ENCODE peak calls at places on chromosomes 7 and 10, in eight cellular contexts. One of them, this sample, is unnamed.
A peak's percentile ranks its signal among the peaks of the same experiment; 100 is the strongest.

GRCh38 chr10:30182191-30183075 is 123.0 kb upstream of the JCAD start:
- DNase-seq in hepatocyte: peak; percentile 81
- DNase-seq in pancreas: no peak
- DNase-seq in OCI-LY7: no peak
- DNase-seq in SJSA1: peak; percentile 97
- DNase-seq in sigmoid colon: no peak
- DNase-seq in heart left ventricle: peak; percentile 27
- DNase-seq in cardiac muscle cell: peak; percentile 15
- DNase-seq in this sample: no peak

GRCh38 chr10:112739219-112739969 is 210.7 kb upstream of the TCF7L2 start:
- DNase-seq in hepatocyte: peak; percentile 52
- DNase-seq in pancreas: no peak
- DNase-seq in OCI-LY7: no peak
- DNase-seq in SJSA1: no peak
- DNase-seq in sigmoid colon: no peak
- DNase-seq in heart left ventricle: no peak
- DNase-seq in cardiac muscle cell: no peak
- DNase-seq in this sample: no peak

GRCh38 chr10:90007226-90007625 is 305.8 kb downstream of the KIF20B start:
- DNase-seq in hepatocyte: no peak
- DNase-seq in pancreas: no peak
- DNase-seq in OCI-LY7: no peak
- DNase-seq in SJSA1: no peak
- DNase-seq in sigmoid colon: no peak
- DNase-seq in heart left ventricle: no peak
- DNase-seq in cardiac muscle cell: no peak
- DNase-seq in this sample: no peak

GRCh38 chr7:79055722-79056415 is 397.6 kb downstream of the MAGI2 start:
- DNase-seq in hepatocyte: peak; percentile 45
- DNase-seq in pancreas: peak; percentile 68
- DNase-seq in OCI-LY7: no peak
- DNase-seq in SJSA1: no peak
- DNase-seq in sigmoid colon: no peak
- DNase-seq in heart left ventricle: no peak
- DNase-seq in cardiac muscle cell: no peak
- DNase-seq in this sample: no peak

GRCh38 chr10:112712536-112712935 is 237.5 kb upstream of the TCF7L2 start:
- DNase-seq in hepatocyte: no peak
- DNase-seq in pancreas: no peak
- DNase-seq in OCI-LY7: no peak
- DNase-seq in SJSA1: no peak
- DNase-seq in sigmoid colon: no peak
- DNase-seq in heart left ventricle: no peak
- DNase-seq in cardiac muscle cell: no peak
- DNase-seq in this sample: no peak

GRCh38 chr10:33263453-33263852 is 71.0 kb downstream of the NRP1 start:
- DNase-seq in hepatocyte: no peak
- DNase-seq in pancreas: no peak
- DNase-seq in OCI-LY7: no peak
- DNase-seq in SJSA1: no peak
- DNase-seq in sigmoid colon: no peak
- DNase-seq in heart left ventricle: no peak
- DNase-seq in cardiac muscle cell: no peak
- DNase-seq in this sample: no peak

GRCh38 chr7:94511763-94512162 is 2.2 kb downstream of the CASD1 start:
- DNase-seq in hepatocyte: no peak
- DNase-seq in pancreas: no peak
- DNase-seq in OCI-LY7: no peak
- DNase-seq in SJSA1: no peak
- DNase-seq in sigmoid colon: no peak
- DNase-seq in heart left ventricle: no peak
- DNase-seq in cardiac muscle cell: no peak
- DNase-seq in this sample: no peak

GRCh38 chr7:725223-726005 is 1.1 kb upstream of the DNAAF5 start:
- DNase-seq in hepatocyte: peak; percentile 8
- DNase-seq in pancreas: no peak
- DNase-seq in OCI-LY7: no peak
- DNase-seq in SJSA1: no peak
- DNase-seq in sigmoid colon: no peak
- DNase-seq in heart left ventricle: no peak
- DNase-seq in cardiac muscle cell: no peak
- DNase-seq in this sample: no peak

GRCh38 chr7:43838201-43838659 is 31.1 kb downstream of the MRPS24 start:
- DNase-seq in hepatocyte: no peak
- DNase-seq in pancreas: no peak
- DNase-seq in OCI-LY7: no peak
- DNase-seq in SJSA1: no peak
- DNase-seq in sigmoid colon: no peak
- DNase-seq in heart left ventricle: no peak
- DNase-seq in cardiac muscle cell: no peak
- DNase-seq in this sample: no peak

GRCh38 chr7:143960813-143961610 is 6.4 kb downstream of the OR2F1 start:
- DNase-seq in hepatocyte: no peak
- DNase-seq in pancreas: no peak
- DNase-seq in OCI-LY7: no peak
- DNase-seq in SJSA1: no peak
- DNase-seq in sigmoid colon: no peak
- DNase-seq in heart left ventricle: no peak
- DNase-seq in cardiac muscle cell: no peak
- DNase-seq in this sample: no peak

GRCh38 chr7:112481833-112482669 is 1.3 kb downstream of the LSMEM1 start:
- DNase-seq in hepatocyte: peak; percentile 48
- DNase-seq in pancreas: no peak
- DNase-seq in OCI-LY7: no peak
- DNase-seq in SJSA1: peak; percentile 73
- DNase-seq in sigmoid colon: peak; percentile 90
- DNase-seq in heart left ventricle: peak; percentile 72
- DNase-seq in cardiac muscle cell: no peak
- DNase-seq in this sample: no peak

GRCh38 chr7:149195180-149196150 is at the start of gene ZNF282:
- DNase-seq in hepatocyte: peak; percentile 95
- DNase-seq in pancreas: peak; percentile 92
- DNase-seq in OCI-LY7: peak; percentile 84
- DNase-seq in SJSA1: peak; percentile 91
- DNase-seq in sigmoid colon: peak; percentile 94
- DNase-seq in heart left ventricle: peak; percentile 93
- DNase-seq in cardiac muscle cell: peak; percentile 94
- DNase-seq in this sample: peak; percentile 89
- H3K27ac ChIP-seq in hepatocyte: peak within 1 kb of the TSS; percentile 88
- H3K27ac ChIP-seq in pancreas: peak within 1 kb of the TSS; percentile 83
- H3K27ac ChIP-seq in OCI-LY7: peak within 1 kb of the TSS; percentile 20
- H3K27ac ChIP-seq in SJSA1: peak within 1 kb of the TSS; percentile 61
- H3K27ac ChIP-seq in sigmoid colon: peak within 1 kb of the TSS; percentile 95
- H3K27ac ChIP-seq in heart left ventricle: peak within 1 kb of the TSS; percentile 90
- H3K27ac ChIP-seq in cardiac muscle cell: peak within 1 kb of the TSS; percentile 96
- H3K27ac ChIP-seq in this sample: peak within 1 kb of the TSS; percentile 92

GRCh38 chr7:105350906-105351305 is 37.8 kb downstream of the SRPK2 start:
- DNase-seq in hepatocyte: no peak
- DNase-seq in pancreas: no peak
- DNase-seq in OCI-LY7: no peak
- DNase-seq in SJSA1: no peak
- DNase-seq in sigmoid colon: no peak
- DNase-seq in heart left ventricle: no peak
- DNase-seq in cardiac muscle cell: no peak
- DNase-seq in this sample: no peak
- H3K4me1 ChIP-seq in hepatocyte: peaks cover 15% of the 10 kb centered on the region
- H3K4me1 ChIP-seq in pancreas: peaks cover 10% of the 10 kb centered on the region
- H3K4me1 ChIP-seq in OCI-LY7: peaks cover 28% of the 10 kb centered on the region
- H3K4me1 ChIP-seq in SJSA1: peaks cover 32% of the 10 kb centered on the region
- H3K4me1 ChIP-seq in sigmoid colon: peaks cover 43% of the 10 kb centered on the region
- H3K4me1 ChIP-seq in heart left ventricle: peaks cover 11% of the 10 kb centered on the region
- H3K4me1 ChIP-seq in cardiac muscle cell: peaks cover 7% of the 10 kb centered on the region
- H3K4me1 ChIP-seq in this sample: no peaks in the 10 kb centered on the region

GRCh38 chr10:77893386-77893785 is 33.2 kb downstream of the DLG5 start:
- DNase-seq in hepatocyte: no peak
- DNase-seq in pancreas: no peak
- DNase-seq in OCI-LY7: no peak
- DNase-seq in SJSA1: no peak
- DNase-seq in sigmoid colon: no peak
- DNase-seq in heart left ventricle: no peak
- DNase-seq in cardiac muscle cell: no peak
- DNase-seq in this sample: no peak

GRCh38 chr10:77890097-77890496 is 36.5 kb downstream of the DLG5 start:
- DNase-seq in hepatocyte: no peak
- DNase-seq in pancreas: no peak
- DNase-seq in OCI-LY7: no peak
- DNase-seq in SJSA1: no peak
- DNase-seq in sigmoid colon: no peak
- DNase-seq in heart left ventricle: no peak
- DNase-seq in cardiac muscle cell: no peak
- DNase-seq in this sample: no peak

GRCh38 chr10:77892761-77893160 is 33.8 kb downstream of the DLG5 start:
- DNase-seq in hepatocyte: no peak
- DNase-seq in pancreas: no peak
- DNase-seq in OCI-LY7: no peak
- DNase-seq in SJSA1: no peak
- DNase-seq in sigmoid colon: no peak
- DNase-seq in heart left ventricle: no peak
- DNase-seq in cardiac muscle cell: no peak
- DNase-seq in this sample: no peak

GRCh38 chr10:77894058-77894457 is 32.5 kb downstream of the DLG5 start:
- DNase-seq in hepatocyte: no peak
- DNase-seq in pancreas: no peak
- DNase-seq in OCI-LY7: no peak
- DNase-seq in SJSA1: no peak
- DNase-seq in sigmoid colon: no peak
- DNase-seq in heart left ventricle: no peak
- DNase-seq in cardiac muscle cell: no peak
- DNase-seq in this sample: no peak

DNA sequence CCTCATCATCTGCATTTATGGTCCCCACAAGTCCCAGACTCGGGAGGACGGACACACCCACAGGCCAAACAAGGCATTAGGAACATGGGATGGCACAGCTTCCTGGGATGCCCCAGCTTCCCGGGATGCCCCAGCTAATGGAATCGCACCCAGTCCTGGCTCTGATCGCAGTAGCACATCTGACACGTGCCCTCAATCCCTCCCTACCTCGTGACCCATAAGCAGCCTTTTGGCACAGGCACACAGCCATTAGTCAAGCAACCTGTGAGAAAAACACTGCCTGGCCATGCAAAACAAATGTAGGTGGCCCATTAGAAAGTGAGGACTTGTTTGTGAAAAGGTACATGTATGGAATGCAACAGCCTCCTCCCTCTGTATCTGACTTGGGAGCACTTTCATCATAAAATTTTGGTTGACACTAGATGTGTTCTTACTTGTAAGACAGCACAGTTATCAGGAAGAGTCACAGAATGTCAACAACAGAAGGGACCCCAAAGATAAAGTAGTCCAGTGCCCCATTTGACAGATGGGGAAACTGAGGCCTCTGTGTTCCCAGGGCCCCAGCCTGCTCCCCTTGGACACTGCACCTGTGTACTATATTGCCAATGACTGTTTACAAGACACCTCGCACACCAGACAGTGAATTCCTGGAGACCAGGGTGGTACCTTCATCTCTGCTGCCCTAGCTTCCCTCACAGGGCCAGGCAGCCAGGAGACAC is 34.4 kb downstream of the DLG5 start:
- DNase-seq in hepatocyte: no peak
- DNase-seq in pancreas: peak; percentile 35
- DNase-seq in OCI-LY7: no peak
- DNase-seq in SJSA1: no peak
- DNase-seq in sigmoid colon: peak; percentile 87
- DNase-seq in heart left ventricle: no peak
- DNase-seq in cardiac muscle cell: no peak
- DNase-seq in this sample: no peak
- H3K27ac ChIP-seq in hepatocyte: no peak overlapping the region
- H3K27ac ChIP-seq in pancreas: no peak overlapping the region
- H3K27ac ChIP-seq in OCI-LY7: no peak overlapping the region
- H3K27ac ChIP-seq in SJSA1: no peak overlapping the region
- H3K27ac ChIP-seq in sigmoid colon: peak overlapping the region; percentile 80
- H3K27ac ChIP-seq in heart left ventricle: no peak overlapping the region
- H3K27ac ChIP-seq in cardiac muscle cell: peak overlapping the region; percentile 21
- H3K27ac ChIP-seq in this sample: no peak overlapping the region

DNA sequence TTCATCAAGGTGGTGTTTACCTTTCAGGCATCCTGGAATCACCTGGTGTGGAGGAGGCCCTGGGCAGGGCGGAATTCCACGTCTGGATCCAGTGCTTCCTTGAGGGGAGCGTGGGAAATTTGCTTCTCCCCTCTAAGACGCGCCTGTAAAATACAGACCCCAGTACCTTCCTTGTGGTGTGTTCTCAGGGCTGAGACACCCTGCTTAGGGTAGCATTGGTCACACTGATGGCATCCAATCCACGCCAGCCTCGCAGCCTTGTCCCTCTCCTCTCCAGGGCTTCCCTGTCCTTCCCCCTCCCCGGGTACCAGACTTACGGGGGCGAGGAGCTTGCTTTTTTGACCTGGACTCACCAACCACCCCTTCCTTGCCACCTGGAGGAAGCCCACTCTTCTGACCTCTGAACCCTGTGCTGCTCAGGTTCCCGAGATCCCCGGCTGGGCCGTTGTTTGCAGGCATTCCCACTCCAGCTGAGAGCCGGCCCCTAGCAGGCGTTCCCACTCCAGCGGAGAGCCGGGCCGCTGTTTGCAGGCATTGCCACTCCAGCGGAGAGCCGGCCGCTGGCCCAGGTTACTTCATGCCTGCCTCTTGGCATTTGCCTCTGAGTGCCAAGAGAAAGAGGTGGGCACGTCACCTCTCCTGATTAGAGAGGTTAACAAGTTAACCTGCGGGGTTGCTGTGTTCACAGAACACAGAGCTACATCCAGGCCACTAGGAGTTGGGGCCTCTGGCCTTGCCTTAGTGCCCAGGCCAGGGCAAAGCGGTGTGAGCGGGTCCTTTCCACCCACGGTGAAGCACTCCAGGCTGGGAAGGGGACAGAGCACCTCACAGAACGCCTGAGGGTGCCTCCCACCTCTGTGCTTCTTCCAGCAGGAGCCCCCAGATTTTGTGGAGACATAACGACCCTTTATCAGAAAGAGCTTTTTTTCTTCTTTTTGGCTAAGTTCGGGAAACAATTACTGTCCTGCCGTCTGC is 254.0 kb upstream of the PPP2R2D start:
- DNase-seq in hepatocyte: no peak
- DNase-seq in pancreas: no peak
- DNase-seq in OCI-LY7: no peak
- DNase-seq in SJSA1: no peak
- DNase-seq in sigmoid colon: no peak
- DNase-seq in heart left ventricle: no peak
- DNase-seq in cardiac muscle cell: no peak
- DNase-seq in this sample: no peak
- H3K4me1 ChIP-seq in hepatocyte: no peaks in the 10 kb centered on the region
- H3K4me1 ChIP-seq in pancreas: no peaks in the 10 kb centered on the region
- H3K4me1 ChIP-seq in OCI-LY7: no peaks in the 10 kb centered on the region
- H3K4me1 ChIP-seq in SJSA1: no peaks in the 10 kb centered on the region
- H3K4me1 ChIP-seq in sigmoid colon: no peaks in the 10 kb centered on the region
- H3K4me1 ChIP-seq in heart left ventricle: no peaks in the 10 kb centered on the region
- H3K4me1 ChIP-seq in cardiac muscle cell: no peaks in the 10 kb centered on the region
- H3K4me1 ChIP-seq in this sample: no peaks in the 10 kb centered on the region

GRCh38 chr10:69384320-69384719 is 32.4 kb downstream of the TACR2 start:
- DNase-seq in hepatocyte: no peak
- DNase-seq in pancreas: no peak
- DNase-seq in OCI-LY7: no peak
- DNase-seq in SJSA1: no peak
- DNase-seq in sigmoid colon: no peak
- DNase-seq in heart left ventricle: no peak
- DNase-seq in cardiac muscle cell: no peak
- DNase-seq in this sample: no peak
- H3K27ac ChIP-seq in hepatocyte: no peak overlapping the region
- H3K27ac ChIP-seq in pancreas: no peak overlapping the region
- H3K27ac ChIP-seq in OCI-LY7: no peak overlapping the region
- H3K27ac ChIP-seq in SJSA1: no peak overlapping the region
- H3K27ac ChIP-seq in sigmoid colon: no peak overlapping the region
- H3K27ac ChIP-seq in heart left ventricle: no peak overlapping the region
- H3K27ac ChIP-seq in cardiac muscle cell: no peak overlapping the region
- H3K27ac ChIP-seq in this sample: no peak overlapping the region

This sample was measured in right atrium auricular region.